ENCODE peak calls at places on chromosome 2, in nine cellular contexts. One of them, this sample, is unnamed.

GRCh38 chr2:194464964-194465638 is 1191.9 kb upstream of the SLC39A10 start:
- DNase-seq in H9: no peak
- DNase-seq in AG04450: no peak
- DNase-seq in cardiac muscle cell: no peak
- DNase-seq in gastrocnemius medialis: no peak
- DNase-seq in Panc1: no peak
- DNase-seq in colonic mucosa: no peak
- DNase-seq in fibroblast of lung: no peak
- DNase-seq in transverse colon: no peak
- DNase-seq in this sample: no peak

GRCh38 chr2:239257511-239257937 is 143.3 kb downstream of the HDAC4 start:
- DNase-seq in H9: no peak
- DNase-seq in gastrocnemius medialis: no peak
- DNase-seq in AG04450: peak; percentile 70
- DNase-seq in fibroblast of lung: peak; percentile 94
- DNase-seq in transverse colon: no peak
- DNase-seq in cardiac muscle cell: no peak
- DNase-seq in colonic mucosa: no peak
- DNase-seq in Panc1: no peak
- DNase-seq in this sample: peak; percentile 83

GRCh38 chr2:221304916-221305315 is 267.2 kb downstream of the EPHA4 start:
- DNase-seq in H9: no peak
- DNase-seq in Panc1: no peak
- DNase-seq in fibroblast of lung: no peak
- DNase-seq in gastrocnemius medialis: no peak
- DNase-seq in transverse colon: no peak
- DNase-seq in colonic mucosa: no peak
- DNase-seq in cardiac muscle cell: no peak
- DNase-seq in AG04450: no peak
- DNase-seq in this sample: no peak

GRCh38 chr2:39524756-39525635 is 87.9 kb upstream of the MAP4K3 start:
- DNase-seq in transverse colon: no peak
- DNase-seq in H9: no peak
- DNase-seq in fibroblast of lung: no peak
- DNase-seq in Panc1: no peak
- DNase-seq in AG04450: no peak
- DNase-seq in colonic mucosa: no peak
- DNase-seq in gastrocnemius medialis: no peak
- DNase-seq in cardiac muscle cell: no peak
- DNase-seq in this sample: no peak

GRCh38 chr2:69083126-69083733 is 70.3 kb downstream of the ANTXR1 start:
- DNase-seq in fibroblast of lung: peak; percentile 34
- DNase-seq in AG04450: no peak
- DNase-seq in H9: no peak
- DNase-seq in cardiac muscle cell: no peak
- DNase-seq in colonic mucosa: no peak
- DNase-seq in gastrocnemius medialis: peak; percentile 31
- DNase-seq in transverse colon: no peak
- DNase-seq in Panc1: peak; percentile 39
- DNase-seq in this sample: peak; percentile 89

GRCh38 chr2:193989645-193990044 is 1667.4 kb upstream of the SLC39A10 start:
- DNase-seq in H9: no peak
- DNase-seq in AG04450: no peak
- DNase-seq in cardiac muscle cell: no peak
- DNase-seq in colonic mucosa: no peak
- DNase-seq in Panc1: no peak
- DNase-seq in fibroblast of lung: no peak
- DNase-seq in transverse colon: no peak
- DNase-seq in gastrocnemius medialis: no peak
- DNase-seq in this sample: no peak

GRCh38 chr2:123762221-123762620 is 262.9 kb upstream of the CNTNAP5 start:
- DNase-seq in AG04450: no peak
- DNase-seq in fibroblast of lung: no peak
- DNase-seq in gastrocnemius medialis: no peak
- DNase-seq in cardiac muscle cell: no peak
- DNase-seq in Panc1: no peak
- DNase-seq in transverse colon: no peak
- DNase-seq in H9: no peak
- DNase-seq in colonic mucosa: no peak
- DNase-seq in this sample: no peak

GRCh38 chr2:100283724-100284501 is 38.4 kb downstream of the LONRF2 start:
- DNase-seq in transverse colon: no peak
- DNase-seq in AG04450: no peak
- DNase-seq in H9: no peak
- DNase-seq in cardiac muscle cell: no peak
- DNase-seq in Panc1: no peak
- DNase-seq in gastrocnemius medialis: no peak
- DNase-seq in fibroblast of lung: peak; percentile 75
- DNase-seq in colonic mucosa: no peak
- DNase-seq in this sample: no peak

GRCh38 chr2:34492781-34493455 is 893.8 kb upstream of the FAM98A start:
- DNase-seq in fibroblast of lung: no peak
- DNase-seq in AG04450: no peak
- DNase-seq in gastrocnemius medialis: no peak
- DNase-seq in transverse colon: no peak
- DNase-seq in H9: no peak
- DNase-seq in cardiac muscle cell: no peak
- DNase-seq in colonic mucosa: no peak
- DNase-seq in Panc1: no peak
- DNase-seq in this sample: no peak

GRCh38 chr2:44881856-44882255 is 59.6 kb upstream of the SIX3 start:
- DNase-seq in AG04450: no peak
- DNase-seq in gastrocnemius medialis: no peak
- DNase-seq in fibroblast of lung: no peak
- DNase-seq in H9: no peak
- DNase-seq in cardiac muscle cell: no peak
- DNase-seq in Panc1: no peak
- DNase-seq in colonic mucosa: no peak
- DNase-seq in transverse colon: no peak
- DNase-seq in this sample: no peak

GRCh38 chr2:44883356-44883755 is 58.1 kb upstream of the SIX3 start:
- DNase-seq in AG04450: no peak
- DNase-seq in fibroblast of lung: no peak
- DNase-seq in colonic mucosa: no peak
- DNase-seq in H9: no peak
- DNase-seq in gastrocnemius medialis: no peak
- DNase-seq in transverse colon: no peak
- DNase-seq in cardiac muscle cell: no peak
- DNase-seq in Panc1: no peak
- DNase-seq in this sample: no peak

GRCh38 chr2:44884677-44885076 is 56.8 kb upstream of the SIX3 start:
- DNase-seq in transverse colon: no peak
- DNase-seq in colonic mucosa: no peak
- DNase-seq in AG04450: no peak
- DNase-seq in cardiac muscle cell: no peak
- DNase-seq in fibroblast of lung: no peak
- DNase-seq in gastrocnemius medialis: no peak
- DNase-seq in Panc1: no peak
- DNase-seq in H9: no peak
- DNase-seq in this sample: no peak

GRCh38 chr2:44886409-44886808 is 55.1 kb upstream of the SIX3 start:
- DNase-seq in transverse colon: no peak
- DNase-seq in cardiac muscle cell: no peak
- DNase-seq in H9: no peak
- DNase-seq in fibroblast of lung: peak; percentile 7
- DNase-seq in AG04450: no peak
- DNase-seq in colonic mucosa: no peak
- DNase-seq in gastrocnemius medialis: no peak
- DNase-seq in Panc1: no peak
- DNase-seq in this sample: no peak

DNA sequence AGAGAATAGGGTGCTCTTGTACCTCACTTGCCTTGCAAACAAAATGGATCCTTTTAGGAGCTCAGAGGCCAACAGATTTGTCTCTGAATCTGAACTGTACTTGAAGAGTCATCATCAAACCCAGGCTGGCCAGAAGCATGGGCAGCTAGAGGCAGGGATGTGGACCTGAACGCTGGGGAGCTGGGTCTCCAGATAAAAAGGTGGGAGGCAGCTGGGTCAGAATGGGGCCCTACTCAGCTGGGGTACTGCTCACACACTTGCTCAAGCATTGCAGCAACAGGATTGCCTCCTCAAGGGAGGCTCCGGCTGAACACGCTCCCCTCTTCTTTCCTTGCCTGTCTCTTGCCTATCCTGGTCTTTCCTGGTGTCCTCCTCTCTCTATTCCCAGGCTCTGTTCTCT is 57.3 kb upstream of the SIX3 start:
- DNase-seq in fibroblast of lung: no peak
- DNase-seq in AG04450: no peak
- DNase-seq in gastrocnemius medialis: no peak
- DNase-seq in H9: no peak
- DNase-seq in transverse colon: no peak
- DNase-seq in Panc1: no peak
- DNase-seq in cardiac muscle cell: no peak
- DNase-seq in colonic mucosa: no peak
- DNase-seq in this sample: no peak
- H3K27me3 ChIP-seq in fibroblast of lung: peaks cover 9% of the 10 kb centered on the region
- H3K27me3 ChIP-seq in AG04450: peaks cover 11% of the 10 kb centered on the region
- H3K27me3 ChIP-seq in gastrocnemius medialis: peaks cover 3% of the 10 kb centered on the region
- H3K27me3 ChIP-seq in H9: no peaks in the 10 kb centered on the region
- H3K27me3 ChIP-seq in transverse colon: peaks cover 38% of the 10 kb centered on the region
- H3K27me3 ChIP-seq in Panc1: peaks cover 31% of the 10 kb centered on the region
- H3K27me3 ChIP-seq in cardiac muscle cell: peaks cover 2% of the 10 kb centered on the region
- H3K27me3 ChIP-seq in colonic mucosa: no peaks in the 10 kb centered on the region
- H3K27me3 ChIP-seq in this sample: peaks cover 15% of the 10 kb centered on the region

GRCh38 chr2:62558743-62559142 is 52.7 kb upstream of the TMEM17 start:
- DNase-seq in gastrocnemius medialis: no peak
- DNase-seq in transverse colon: no peak
- DNase-seq in Panc1: no peak
- DNase-seq in colonic mucosa: no peak
- DNase-seq in fibroblast of lung: no peak
- DNase-seq in AG04450: no peak
- DNase-seq in H9: no peak
- DNase-seq in cardiac muscle cell: no peak
- DNase-seq in this sample: no peak
- H3K27me3 ChIP-seq in gastrocnemius medialis: no peaks in the 10 kb centered on the region
- H3K27me3 ChIP-seq in transverse colon: no peaks in the 10 kb centered on the region
- H3K27me3 ChIP-seq in Panc1: no peaks in the 10 kb centered on the region
- H3K27me3 ChIP-seq in colonic mucosa: no peaks in the 10 kb centered on the region
- H3K27me3 ChIP-seq in fibroblast of lung: no peaks in the 10 kb centered on the region
- H3K27me3 ChIP-seq in AG04450: no peaks in the 10 kb centered on the region
- H3K27me3 ChIP-seq in H9: no peaks in the 10 kb centered on the region
- H3K27me3 ChIP-seq in cardiac muscle cell: no peaks in the 10 kb centered on the region
- H3K27me3 ChIP-seq in this sample: no peaks in the 10 kb centered on the region

DNA sequence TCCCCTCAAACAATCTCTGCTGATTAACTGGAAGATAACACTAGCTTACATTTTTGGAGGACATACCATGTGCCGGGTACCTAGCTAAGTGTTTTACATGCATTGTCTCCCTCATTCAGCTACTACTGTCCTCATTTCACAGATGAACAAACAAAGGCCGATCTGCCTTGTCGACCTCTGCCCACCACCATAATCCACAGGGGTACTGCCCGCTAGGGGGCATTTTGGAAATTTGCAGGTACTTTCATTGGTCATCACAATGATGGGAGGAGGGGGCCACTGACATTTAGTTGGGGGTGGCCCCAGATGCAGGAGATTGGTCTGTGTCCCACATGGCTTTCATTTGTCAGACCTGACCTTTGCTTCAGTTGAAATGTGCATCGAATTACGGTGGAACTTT is 3.9 kb upstream of the TMEM163 start:
- DNase-seq in cardiac muscle cell: no peak
- DNase-seq in colonic mucosa: no peak
- DNase-seq in H9: peak; percentile 57
- DNase-seq in fibroblast of lung: no peak
- DNase-seq in gastrocnemius medialis: no peak
- DNase-seq in transverse colon: no peak
- DNase-seq in Panc1: no peak
- DNase-seq in AG04450: no peak
- DNase-seq in this sample: no peak
- H3K27me3 ChIP-seq in cardiac muscle cell: peaks cover 39% of the 10 kb centered on the region
- H3K27me3 ChIP-seq in colonic mucosa: peaks cover 31% of the 10 kb centered on the region
- H3K27me3 ChIP-seq in H9: peaks cover 19% of the 10 kb centered on the region
- H3K27me3 ChIP-seq in fibroblast of lung: peaks cover 22% of the 10 kb centered on the region
- H3K27me3 ChIP-seq in gastrocnemius medialis: peaks cover 20% of the 10 kb centered on the region
- H3K27me3 ChIP-seq in transverse colon: peaks cover 56% of the 10 kb centered on the region
- H3K27me3 ChIP-seq in Panc1: peaks cover 36% of the 10 kb centered on the region
- H3K27me3 ChIP-seq in AG04450: peaks cover 26% of the 10 kb centered on the region
- H3K27me3 ChIP-seq in this sample: peaks cover 20% of the 10 kb centered on the region

DNA sequence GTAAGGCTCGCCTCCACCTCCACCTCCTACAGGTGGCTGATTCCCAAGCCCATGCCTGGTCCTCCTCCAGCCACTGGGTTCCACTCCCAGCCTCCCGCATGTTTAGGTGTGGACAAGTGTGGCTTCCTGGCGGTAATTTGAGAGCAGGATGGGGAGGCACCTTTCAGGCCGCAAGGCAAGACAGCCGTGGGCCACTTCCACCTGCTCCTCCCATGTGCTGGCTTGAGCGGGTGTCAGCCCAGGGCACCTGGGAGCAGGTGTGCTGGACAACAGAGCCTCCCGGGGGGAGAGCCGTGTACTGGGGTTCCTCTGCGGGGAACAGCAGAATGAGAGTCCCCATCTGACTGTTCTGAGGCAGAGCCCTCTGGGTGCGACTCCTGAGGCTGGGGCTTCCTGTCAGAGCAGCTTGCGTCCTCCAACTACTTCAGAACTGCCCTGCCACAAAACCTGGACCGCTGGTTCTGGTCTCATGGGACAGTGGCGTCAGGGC is 83.9 kb downstream of the TPO start:
- DNase-seq in Panc1: no peak
- DNase-seq in gastrocnemius medialis: no peak
- DNase-seq in H9: no peak
- DNase-seq in colonic mucosa: no peak
- DNase-seq in cardiac muscle cell: no peak
- DNase-seq in fibroblast of lung: no peak
- DNase-seq in AG04450: no peak
- DNase-seq in transverse colon: no peak
- DNase-seq in this sample: no peak
- H3K27me3 ChIP-seq in Panc1: no peaks in the 10 kb centered on the region
- H3K27me3 ChIP-seq in gastrocnemius medialis: no peaks in the 10 kb centered on the region
- H3K27me3 ChIP-seq in H9: no peaks in the 10 kb centered on the region
- H3K27me3 ChIP-seq in colonic mucosa: no peaks in the 10 kb centered on the region
- H3K27me3 ChIP-seq in cardiac muscle cell: peaks cover 19% of the 10 kb centered on the region
- H3K27me3 ChIP-seq in fibroblast of lung: no peaks in the 10 kb centered on the region
- H3K27me3 ChIP-seq in AG04450: no peaks in the 10 kb centered on the region
- H3K27me3 ChIP-seq in transverse colon: no peaks in the 10 kb centered on the region
- H3K27me3 ChIP-seq in this sample: no peaks in the 10 kb centered on the region

This sample was measured in bronchial epithelial cell.